ENCODE peak calls at places on chromosomes 13 and 19, in six cellular contexts. A, P, C, Z, M and T are unnamed samples.

GRCh38 chr13:28548468-28548867 is 53.5 kb upstream of the FLT1 start:
- DNase-seq in A (no peak), P (no peak), C (no peak), Z (no peak), M (no peak), T (no peak)

GRCh38 chr19:45150180-45150579 is 10.6 kb downstream of the NKPD1 start:
- DNase-seq in A (no peak), P (no peak), C (no peak), Z (no peak), M (no peak), T (no peak)

GRCh38 chr19:19591133-19591825 is 27.2 kb downstream of the PBX4 start:
- DNase-seq in A (peak; percentile 89), P (no peak), C (no peak), Z (peak; percentile 51), M (no peak), T (peak; percentile 90)

GRCh38 chr13:62320129-62320724 is 904.6 kb upstream of the PCDH20 start:
- DNase-seq in A (peak; percentile 65), P (peak; percentile 46), C (no peak), Z (no peak), M (no peak), T (peak; percentile 76)

GRCh38 chr19:48868196-48868886 is at the start of gene PLEKHA4:
- DNase-seq in A (peak; percentile 37), P (no peak), C (no peak), Z (no peak), M (no peak), T (peak; percentile 58)

GRCh38 chr13:37277435-37278144 is 172.1 kb upstream of the CSNK1A1L start:
- DNase-seq in A (peak; percentile 63), P (no peak), C (no peak), Z (no peak), M (no peak), T (peak; percentile 68)

GRCh38 chr13:28489975-28490550 is 4.9 kb downstream of the FLT1 start:
- DNase-seq in A (no peak), P (no peak), C (no peak), Z (no peak), M (no peak), T (no peak)

GRCh38 chr19:23241433-23241832 is 8.8 kb downstream of the ZNF724 start:
- DNase-seq in A (peak; percentile 10), P (no peak), C (no peak), Z (no peak), M (no peak), T (no peak)

GRCh38 chr13:43846496-43846895 is 33.0 kb downstream of the CCDC122 start:
- DNase-seq in A (peak; percentile 84), P (no peak), C (no peak), Z (no peak), M (no peak), T (peak; percentile 93)

GRCh38 chr19:33332248-33332647 is 29.9 kb upstream of the CEBPA start:
- DNase-seq in A (no peak), P (no peak), C (no peak), Z (no peak), M (no peak), T (no peak)

GRCh38 chr19:45455707-45456499 is 11.9 kb upstream of the FOSB start:
- DNase-seq in A (peak; percentile 99), P (peak; percentile 95), C (peak; percentile 87), Z (no peak), M (no peak), T (peak; percentile 99)

GRCh38 chr13:114059428-114059827 is 73.0 kb downstream of the RASA3 start:
- DNase-seq in A (no peak), P (no peak), C (no peak), Z (no peak), M (no peak), T (no peak)

GRCh38 chr19:6211632-6212402 is 68.0 kb downstream of the MLLT1 start:
- DNase-seq in A (no peak), P (no peak), C (no peak), Z (no peak), M (no peak), T (no peak)

GRCh38 chr13:110317093-110317492 is 10.0 kb downstream of the COL4A2 start:
- DNase-seq in A (no peak), P (no peak), C (no peak), Z (no peak), M (no peak), T (no peak)

GRCh38 chr13:45851171-45851889 is at the start of gene SIAH3:
- DNase-seq in A (peak; percentile 16), P (no peak), C (no peak), Z (no peak), M (no peak), T (peak; percentile 18)

GRCh38 chr19:53596056-53596455 is 35.7 kb upstream of the DPRX start:
- DNase-seq in A (no peak), P (no peak), C (no peak), Z (no peak), M (no peak), T (no peak)